ENCODE peak calls at places on chromosome 18, in five cellular contexts. One of them, this sample, is unnamed.

GRCh38 chr18:72830109-72830508 is 37.7 kb downstream of the NETO1 start:
- DNase-seq in fibroblast of lung: no peak
- DNase-seq in transverse colon: no peak
- DNase-seq in right lobe of liver: no peak
- DNase-seq in body of pancreas: no peak
- DNase-seq in this sample: no peak

GRCh38 chr18:5546660-5547059 is 2.9 kb upstream of the EPB41L3 start:
- DNase-seq in fibroblast of lung: peak
- DNase-seq in transverse colon: no peak
- DNase-seq in right lobe of liver: no peak
- DNase-seq in body of pancreas: peak
- DNase-seq in this sample: no peak

GRCh38 chr18:66951750-66952149 is 347.9 kb upstream of the CDH19 start:
- DNase-seq in transverse colon: no peak
- DNase-seq in fibroblast of lung: no peak
- DNase-seq in body of pancreas: no peak
- DNase-seq in right lobe of liver: no peak
- DNase-seq in this sample: no peak

GRCh38 chr18:77124452-77124922 is 8.1 kb downstream of the MBP start:
- DNase-seq in body of pancreas: no peak
- DNase-seq in right lobe of liver: no peak
- DNase-seq in transverse colon: no peak
- DNase-seq in fibroblast of lung: no peak
- DNase-seq in this sample: no peak

GRCh38 chr18:49795612-49796552 is 17.5 kb downstream of the ACAA2 start:
- DNase-seq in body of pancreas: no peak
- DNase-seq in fibroblast of lung: no peak
- DNase-seq in transverse colon: no peak
- DNase-seq in right lobe of liver: no peak
- DNase-seq in this sample: no peak

GRCh38 chr18:32915526-32915925 is 142.7 kb upstream of the KLHL14 start:
- DNase-seq in transverse colon: no peak
- DNase-seq in fibroblast of lung: no peak
- DNase-seq in body of pancreas: no peak
- DNase-seq in right lobe of liver: no peak
- DNase-seq in this sample: no peak

GRCh38 chr18:79581911-79582310 is 97.7 kb upstream of the CTDP1 start:
- DNase-seq in transverse colon: no peak
- DNase-seq in body of pancreas: no peak
- DNase-seq in right lobe of liver: peak
- DNase-seq in fibroblast of lung: no peak
- DNase-seq in this sample: no peak

GRCh38 chr18:47296462-47296861 is 45.0 kb upstream of the SKOR2 start:
- DNase-seq in transverse colon: no peak
- DNase-seq in right lobe of liver: no peak
- DNase-seq in fibroblast of lung: no peak
- DNase-seq in body of pancreas: no peak
- DNase-seq in this sample: no peak

GRCh38 chr18:59929621-59930295 is 30.0 kb downstream of the PMAIP1 start:
- DNase-seq in right lobe of liver: no peak
- DNase-seq in transverse colon: no peak
- DNase-seq in fibroblast of lung: no peak
- DNase-seq in body of pancreas: no peak
- DNase-seq in this sample: no peak

GRCh38 chr18:50917021-50917420 is 38.1 kb downstream of the ME2 start:
- DNase-seq in right lobe of liver: no peak
- DNase-seq in fibroblast of lung: peak
- DNase-seq in body of pancreas: no peak
- DNase-seq in transverse colon: no peak
- DNase-seq in this sample: no peak

GRCh38 chr18:69686861-69687260 is 260.8 kb downstream of the CD226 start:
- DNase-seq in body of pancreas: no peak
- DNase-seq in right lobe of liver: no peak
- DNase-seq in fibroblast of lung: peak
- DNase-seq in transverse colon: no peak
- DNase-seq in this sample: no peak

GRCh38 chr18:59395226-59396175 is 36.4 kb upstream of the LMAN1 start:
- DNase-seq in transverse colon: no peak
- DNase-seq in body of pancreas: no peak
- DNase-seq in fibroblast of lung: no peak
- DNase-seq in right lobe of liver: no peak
- DNase-seq in this sample: no peak

GRCh38 chr18:44729631-44730101 is 49.0 kb downstream of the SETBP1 start:
- DNase-seq in body of pancreas: peak
- DNase-seq in right lobe of liver: no peak
- DNase-seq in transverse colon: no peak
- DNase-seq in fibroblast of lung: peak
- DNase-seq in this sample: peak

GRCh38 chr18:75070235-75070624 is 138.7 kb downstream of the PTGR3 start:
- DNase-seq in right lobe of liver: no peak
- DNase-seq in body of pancreas: no peak
- DNase-seq in transverse colon: no peak
- DNase-seq in fibroblast of lung: no peak
- DNase-seq in this sample: no peak

GRCh38 chr18:79791141-79791972 is 6.4 kb upstream of the KCNG2 start:
- DNase-seq in right lobe of liver: peak
- DNase-seq in body of pancreas: peak
- DNase-seq in transverse colon: peak
- DNase-seq in fibroblast of lung: peak
- DNase-seq in this sample: peak

GRCh38 chr18:62741118-62741566 is 25.8 kb downstream of the PHLPP1 start:
- DNase-seq in transverse colon: peak
- DNase-seq in body of pancreas: peak
- DNase-seq in right lobe of liver: no peak
- DNase-seq in fibroblast of lung: no peak
- DNase-seq in this sample: peak

GRCh38 chr18:3538456-3538855 is 88.5 kb downstream of the TGIF1 start:
- DNase-seq in body of pancreas: no peak
- DNase-seq in transverse colon: no peak
- DNase-seq in right lobe of liver: no peak
- DNase-seq in fibroblast of lung: peak
- DNase-seq in this sample: no peak

GRCh38 chr18:9506046-9506792 is 30.9 kb downstream of the RALBP1 start:
- DNase-seq in transverse colon: peak
- DNase-seq in body of pancreas: peak
- DNase-seq in fibroblast of lung: no peak
- DNase-seq in right lobe of liver: no peak
- DNase-seq in this sample: no peak

GRCh38 chr18:40810371-40810770 is 1144.7 kb upstream of the PIK3C3 start:
- DNase-seq in body of pancreas: no peak
- DNase-seq in right lobe of liver: no peak
- DNase-seq in fibroblast of lung: peak
- DNase-seq in transverse colon: no peak
- DNase-seq in this sample: no peak

GRCh38 chr18:39796413-39796812 is 2158.6 kb upstream of the PIK3C3 start:
- DNase-seq in fibroblast of lung: peak
- DNase-seq in body of pancreas: no peak
- DNase-seq in right lobe of liver: no peak
- DNase-seq in transverse colon: no peak
- DNase-seq in this sample: no peak

GRCh38 chr18:79438581-79438980 is 42.9 kb downstream of the NFATC1 start:
- DNase-seq in transverse colon: no peak
- DNase-seq in right lobe of liver: no peak
- DNase-seq in body of pancreas: no peak
- DNase-seq in fibroblast of lung: no peak
- DNase-seq in this sample: no peak

GRCh38 chr18:13178976-13179375 is 39.6 kb upstream of the LDLRAD4 start:
- DNase-seq in body of pancreas: no peak
- DNase-seq in right lobe of liver: no peak
- DNase-seq in fibroblast of lung: no peak
- DNase-seq in transverse colon: no peak
- DNase-seq in this sample: peak

GRCh38 chr18:23317975-23318675 is 135.0 kb upstream of the RIOK3 start:
- DNase-seq in body of pancreas: no peak
- DNase-seq in right lobe of liver: no peak
- DNase-seq in transverse colon: no peak
- DNase-seq in fibroblast of lung: no peak
- DNase-seq in this sample: no peak

GRCh38 chr18:75374466-75374865 is 53.0 kb downstream of the SMIM21 start:
- DNase-seq in right lobe of liver: no peak
- DNase-seq in transverse colon: no peak
- DNase-seq in body of pancreas: no peak
- DNase-seq in fibroblast of lung: no peak
- DNase-seq in this sample: no peak

GRCh38 chr18:23822590-23823385 is 133.5 kb downstream of the LAMA3 start:
- DNase-seq in fibroblast of lung: no peak
- DNase-seq in right lobe of liver: no peak
- DNase-seq in transverse colon: no peak
- DNase-seq in body of pancreas: peak
- DNase-seq in this sample: no peak

DNA sequence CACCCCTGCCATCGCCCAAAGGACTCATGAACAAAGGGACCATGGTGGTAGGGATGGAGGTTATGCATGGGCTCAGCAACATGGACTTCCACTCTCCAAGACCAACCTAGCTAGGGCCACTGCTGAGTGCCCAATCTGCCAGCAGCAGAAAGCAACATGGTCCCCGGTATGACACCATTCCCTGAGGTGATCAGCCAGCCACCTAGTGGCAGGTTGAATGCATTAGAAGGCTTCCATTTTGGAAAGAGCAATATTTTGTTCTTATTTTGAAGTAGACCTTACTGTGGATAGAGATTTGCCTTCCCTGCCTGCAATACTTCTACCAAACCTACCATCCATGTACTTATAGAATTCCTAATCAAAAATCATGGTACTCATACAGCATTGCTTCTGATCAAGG is 99.8 kb downstream of the METTL4 start:
- DNase-seq in right lobe of liver: no peak
- DNase-seq in body of pancreas: no peak
- DNase-seq in fibroblast of lung: no peak
- DNase-seq in transverse colon: no peak
- DNase-seq in this sample: no peak
- TF ChIP-seq CTCF in right lobe of liver: no peak
- TF ChIP-seq CTCF in body of pancreas: no peak
- TF ChIP-seq CTCF in fibroblast of lung: no peak
- TF ChIP-seq CTCF in transverse colon: no peak
- TF ChIP-seq CTCF in this sample: peak

GRCh38 chr18:36769611-36770314 is 59.0 kb downstream of the TPGS2 start:
- DNase-seq in transverse colon: no peak
- DNase-seq in right lobe of liver: no peak
- DNase-seq in fibroblast of lung: no peak
- DNase-seq in body of pancreas: peak
- DNase-seq in this sample: no peak
- TF ChIP-seq CTCF in transverse colon: no peak
- TF ChIP-seq CTCF in right lobe of liver: peak
- TF ChIP-seq CTCF in fibroblast of lung: peak
- TF ChIP-seq CTCF in body of pancreas: peak
- TF ChIP-seq CTCF in this sample: peak

DNA sequence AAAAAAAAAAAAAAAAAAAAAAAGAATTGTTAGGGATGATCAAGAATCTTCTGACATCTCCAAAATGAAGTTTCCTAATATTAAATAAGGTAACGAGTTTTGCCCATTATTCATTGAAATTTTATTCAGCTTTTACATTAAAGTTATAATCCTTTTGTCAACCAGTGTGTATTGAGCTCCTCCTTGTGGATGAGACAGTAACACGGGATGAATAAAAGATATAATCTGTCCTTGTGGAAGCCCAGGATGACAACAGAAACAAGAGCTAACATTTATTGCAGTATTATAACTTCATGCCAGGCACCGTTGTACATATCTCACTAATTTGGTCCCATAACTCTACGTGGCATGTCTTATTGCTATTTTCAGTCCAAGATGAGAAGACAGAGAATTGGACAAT is 33.4 kb upstream of the SERPINB7 start:
- DNase-seq in right lobe of liver: no peak
- DNase-seq in body of pancreas: no peak
- DNase-seq in fibroblast of lung: peak
- DNase-seq in transverse colon: no peak
- DNase-seq in this sample: no peak
- TF ChIP-seq CTCF in right lobe of liver: peak
- TF ChIP-seq CTCF in body of pancreas: no peak
- TF ChIP-seq CTCF in fibroblast of lung: peak
- TF ChIP-seq CTCF in transverse colon: no peak
- TF ChIP-seq CTCF in this sample: peak

GRCh38 chr18:7601249-7601620 is 34.1 kb downstream of the PTPRM start:
- DNase-seq in right lobe of liver: no peak
- DNase-seq in fibroblast of lung: no peak
- DNase-seq in transverse colon: no peak
- DNase-seq in body of pancreas: no peak
- DNase-seq in this sample: peak
- TF ChIP-seq CTCF in right lobe of liver: no peak
- TF ChIP-seq CTCF in fibroblast of lung: no peak
- TF ChIP-seq CTCF in transverse colon: no peak
- TF ChIP-seq CTCF in body of pancreas: no peak
- TF ChIP-seq CTCF in this sample: peak

DNA sequence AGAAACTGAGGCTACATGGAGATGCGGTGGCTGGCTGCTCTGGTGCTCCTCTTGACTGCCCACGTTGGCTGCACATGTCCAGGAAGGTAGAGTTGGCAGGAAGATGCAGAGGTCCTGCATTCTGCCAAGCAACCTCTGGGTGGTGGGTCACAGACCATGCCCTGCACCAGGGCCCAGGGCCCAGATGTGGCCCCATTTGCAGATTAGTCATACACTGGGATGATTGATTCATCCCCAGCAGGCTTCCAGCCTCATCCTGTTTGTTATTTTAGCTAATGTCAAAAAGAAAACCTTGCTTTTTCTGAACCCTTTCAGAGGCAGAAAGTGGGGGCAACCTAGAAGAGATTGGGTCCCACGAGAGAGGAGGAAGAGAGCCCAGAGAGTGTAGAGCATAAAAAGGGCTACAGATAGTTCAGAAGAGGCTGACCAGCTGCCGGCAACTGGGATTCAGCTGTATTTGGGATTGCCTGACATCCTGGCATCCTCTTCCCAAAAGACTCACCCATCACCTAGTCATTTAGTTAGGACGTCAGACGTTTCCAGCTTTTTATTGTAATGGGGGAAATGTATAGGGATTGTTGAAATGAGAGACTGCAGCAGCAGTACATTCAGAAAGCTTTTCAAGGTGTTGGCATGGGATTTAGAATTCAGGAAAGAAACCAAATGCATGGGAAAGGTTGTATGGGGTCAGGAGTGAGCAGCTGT is 101.9 kb downstream of the CTIF start:
- DNase-seq in fibroblast of lung: peak
- DNase-seq in body of pancreas: no peak
- DNase-seq in right lobe of liver: no peak
- DNase-seq in transverse colon: no peak
- DNase-seq in this sample: no peak
- TF ChIP-seq CTCF in fibroblast of lung: no peak
- TF ChIP-seq CTCF in body of pancreas: no peak
- TF ChIP-seq CTCF in right lobe of liver: no peak
- TF ChIP-seq CTCF in transverse colon: no peak
- TF ChIP-seq CTCF in this sample: no peak

DNA sequence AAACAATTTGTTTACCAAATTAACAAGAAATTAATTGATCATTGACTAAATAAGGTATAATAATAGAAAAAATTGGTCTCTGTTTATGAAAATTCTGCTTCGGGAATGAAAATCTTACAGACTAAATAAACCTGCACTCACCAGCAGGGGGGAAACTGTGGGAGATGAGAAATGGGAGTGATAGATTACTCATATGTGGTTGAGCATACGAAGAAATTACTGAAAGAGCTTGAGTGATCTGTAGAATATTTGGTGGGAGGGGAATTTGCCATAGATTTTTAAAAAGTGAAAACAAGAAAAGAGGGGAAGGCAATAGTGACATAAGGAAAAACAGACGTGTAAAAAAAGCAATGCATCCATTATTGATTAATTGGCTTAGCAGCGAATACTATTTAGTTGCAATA is 2.2 kb downstream of the HMSD start:
- DNase-seq in fibroblast of lung: no peak
- DNase-seq in transverse colon: no peak
- DNase-seq in body of pancreas: no peak
- DNase-seq in right lobe of liver: no peak
- DNase-seq in this sample: no peak
- TF ChIP-seq CTCF in fibroblast of lung: peak
- TF ChIP-seq CTCF in transverse colon: no peak
- TF ChIP-seq CTCF in body of pancreas: no peak
- TF ChIP-seq CTCF in right lobe of liver: no peak
- TF ChIP-seq CTCF in this sample: peak

This sample was measured in HFF-Myc.